ENCODE peak calls at places on chromosomes 6 and 20, in four cellular contexts. One of them, this sample, is unnamed.

GRCh38 chr20:44805991-44806729 is 4.2 kb downstream of the RIMS4 start:
- DNase-seq in NCI-H1092: peak
- DNase-seq in stimulated activated CD4-positive, alpha-beta T cell treated with anti-CD3 and anti-CD28 coated beads, Interleukin-1b, Interleukin-23, amount 100 ng/mL, for 24 hours: no peak
- DNase-seq in heart left ventricle: peak
- DNase-seq in this sample: no peak

GRCh38 chr6:84428300-84428907 is 201.0 kb upstream of the CEP162 start:
- DNase-seq in stimulated activated CD4-positive, alpha-beta T cell treated with anti-CD3 and anti-CD28 coated beads, Interleukin-1b, Interleukin-23, amount 100 ng/mL, for 24 hours: no peak
- DNase-seq in heart left ventricle: peak
- DNase-seq in NCI-H1092: peak
- DNase-seq in this sample: peak

GRCh38 chr20:58878399-58878798 is 25.9 kb downstream of the GNAS start:
- DNase-seq in NCI-H1092: no peak
- DNase-seq in stimulated activated CD4-positive, alpha-beta T cell treated with anti-CD3 and anti-CD28 coated beads, Interleukin-1b, Interleukin-23, amount 100 ng/mL, for 24 hours: no peak
- DNase-seq in heart left ventricle: no peak
- DNase-seq in this sample: no peak

GRCh38 chr6:52644246-52644645 is 26.7 kb upstream of the TMEM14A start:
- DNase-seq in NCI-H1092: no peak
- DNase-seq in stimulated activated CD4-positive, alpha-beta T cell treated with anti-CD3 and anti-CD28 coated beads, Interleukin-1b, Interleukin-23, amount 100 ng/mL, for 24 hours: no peak
- DNase-seq in heart left ventricle: no peak
- DNase-seq in this sample: no peak

GRCh38 chr6:63573899-63574553 is 1.7 kb downstream of the LOC128125822 start:
- DNase-seq in stimulated activated CD4-positive, alpha-beta T cell treated with anti-CD3 and anti-CD28 coated beads, Interleukin-1b, Interleukin-23, amount 100 ng/mL, for 24 hours: peak
- DNase-seq in heart left ventricle: no peak
- DNase-seq in NCI-H1092: no peak
- DNase-seq in this sample: peak

GRCh38 chr20:1291191-1291741 is 25.2 kb downstream of the SNPH start:
- DNase-seq in stimulated activated CD4-positive, alpha-beta T cell treated with anti-CD3 and anti-CD28 coated beads, Interleukin-1b, Interleukin-23, amount 100 ng/mL, for 24 hours: no peak
- DNase-seq in heart left ventricle: no peak
- DNase-seq in NCI-H1092: no peak
- DNase-seq in this sample: no peak

GRCh38 chr6:30533460-30534294 is 22.6 kb downstream of the GNL1 start:
- DNase-seq in NCI-H1092: no peak
- DNase-seq in stimulated activated CD4-positive, alpha-beta T cell treated with anti-CD3 and anti-CD28 coated beads, Interleukin-1b, Interleukin-23, amount 100 ng/mL, for 24 hours: no peak
- DNase-seq in heart left ventricle: no peak
- DNase-seq in this sample: no peak

GRCh38 chr20:38905375-38905774 is 20.8 kb upstream of the FAM83D start:
- DNase-seq in stimulated activated CD4-positive, alpha-beta T cell treated with anti-CD3 and anti-CD28 coated beads, Interleukin-1b, Interleukin-23, amount 100 ng/mL, for 24 hours: no peak
- DNase-seq in heart left ventricle: no peak
- DNase-seq in NCI-H1092: no peak
- DNase-seq in this sample: no peak

GRCh38 chr20:15069355-15069754 is 731.9 kb upstream of the FLRT3 start:
- DNase-seq in stimulated activated CD4-positive, alpha-beta T cell treated with anti-CD3 and anti-CD28 coated beads, Interleukin-1b, Interleukin-23, amount 100 ng/mL, for 24 hours: no peak
- DNase-seq in NCI-H1092: no peak
- DNase-seq in heart left ventricle: no peak
- DNase-seq in this sample: no peak

GRCh38 chr20:19888269-19888669 is 128.9 kb upstream of the NAA20 start:
- DNase-seq in stimulated activated CD4-positive, alpha-beta T cell treated with anti-CD3 and anti-CD28 coated beads, Interleukin-1b, Interleukin-23, amount 100 ng/mL, for 24 hours: no peak
- DNase-seq in heart left ventricle: peak
- DNase-seq in NCI-H1092: peak
- DNase-seq in this sample: peak

GRCh38 chr6:165659945-165660862 is 2.8 kb downstream of the PDE10A start:
- DNase-seq in stimulated activated CD4-positive, alpha-beta T cell treated with anti-CD3 and anti-CD28 coated beads, Interleukin-1b, Interleukin-23, amount 100 ng/mL, for 24 hours: no peak
- DNase-seq in NCI-H1092: peak
- DNase-seq in heart left ventricle: peak
- DNase-seq in this sample: no peak

GRCh38 chr6:133184798-133185380 is 56.3 kb upstream of the EYA4 start:
- DNase-seq in heart left ventricle: no peak
- DNase-seq in stimulated activated CD4-positive, alpha-beta T cell treated with anti-CD3 and anti-CD28 coated beads, Interleukin-1b, Interleukin-23, amount 100 ng/mL, for 24 hours: no peak
- DNase-seq in NCI-H1092: no peak
- DNase-seq in this sample: no peak

GRCh38 chr6:105178110-105178509 is 1.7 kb downstream of the POPDC3 start:
- DNase-seq in heart left ventricle: no peak
- DNase-seq in stimulated activated CD4-positive, alpha-beta T cell treated with anti-CD3 and anti-CD28 coated beads, Interleukin-1b, Interleukin-23, amount 100 ng/mL, for 24 hours: no peak
- DNase-seq in NCI-H1092: no peak
- DNase-seq in this sample: no peak

GRCh38 chr6:107712523-107713213 is 111.4 kb downstream of the SCML4 start:
- DNase-seq in heart left ventricle: no peak
- DNase-seq in NCI-H1092: no peak
- DNase-seq in stimulated activated CD4-positive, alpha-beta T cell treated with anti-CD3 and anti-CD28 coated beads, Interleukin-1b, Interleukin-23, amount 100 ng/mL, for 24 hours: no peak
- DNase-seq in this sample: no peak

GRCh38 chr6:117687006-117687405 is 11.7 kb downstream of the NUS1 start:
- DNase-seq in NCI-H1092: no peak
- DNase-seq in stimulated activated CD4-positive, alpha-beta T cell treated with anti-CD3 and anti-CD28 coated beads, Interleukin-1b, Interleukin-23, amount 100 ng/mL, for 24 hours: no peak
- DNase-seq in heart left ventricle: no peak
- DNase-seq in this sample: no peak

GRCh38 chr20:36214684-36215256 is 21.5 kb upstream of the AAR2 start:
- DNase-seq in stimulated activated CD4-positive, alpha-beta T cell treated with anti-CD3 and anti-CD28 coated beads, Interleukin-1b, Interleukin-23, amount 100 ng/mL, for 24 hours: no peak
- DNase-seq in heart left ventricle: no peak
- DNase-seq in NCI-H1092: no peak
- DNase-seq in this sample: peak

GRCh38 chr6:74826318-74826717 is 379.5 kb downstream of the COL12A1 start:
- DNase-seq in stimulated activated CD4-positive, alpha-beta T cell treated with anti-CD3 and anti-CD28 coated beads, Interleukin-1b, Interleukin-23, amount 100 ng/mL, for 24 hours: no peak
- DNase-seq in NCI-H1092: no peak
- DNase-seq in heart left ventricle: no peak
- DNase-seq in this sample: no peak

GRCh38 chr6:158654498-158654897 is 4.6 kb downstream of the SYTL3 start:
- DNase-seq in NCI-H1092: peak
- DNase-seq in stimulated activated CD4-positive, alpha-beta T cell treated with anti-CD3 and anti-CD28 coated beads, Interleukin-1b, Interleukin-23, amount 100 ng/mL, for 24 hours: no peak
- DNase-seq in heart left ventricle: peak
- DNase-seq in this sample: peak

GRCh38 chr20:3248167-3248992 is 9.4 kb upstream of the SLC4A11 start:
- DNase-seq in NCI-H1092: peak
- DNase-seq in stimulated activated CD4-positive, alpha-beta T cell treated with anti-CD3 and anti-CD28 coated beads, Interleukin-1b, Interleukin-23, amount 100 ng/mL, for 24 hours: no peak
- DNase-seq in heart left ventricle: peak
- DNase-seq in this sample: no peak

GRCh38 chr6:169950558-169950957 is 199.1 kb downstream of the ERMARD start:
- DNase-seq in NCI-H1092: peak
- DNase-seq in stimulated activated CD4-positive, alpha-beta T cell treated with anti-CD3 and anti-CD28 coated beads, Interleukin-1b, Interleukin-23, amount 100 ng/mL, for 24 hours: no peak
- DNase-seq in heart left ventricle: no peak
- DNase-seq in this sample: peak

GRCh38 chr20:44600301-44600700 is 17.9 kb downstream of the PKIG start:
- DNase-seq in stimulated activated CD4-positive, alpha-beta T cell treated with anti-CD3 and anti-CD28 coated beads, Interleukin-1b, Interleukin-23, amount 100 ng/mL, for 24 hours: no peak
- DNase-seq in heart left ventricle: no peak
- DNase-seq in NCI-H1092: no peak
- DNase-seq in this sample: no peak

GRCh38 chr20:21315138-21315537 is 12.0 kb downstream of the XRN2 start:
- DNase-seq in NCI-H1092: no peak
- DNase-seq in heart left ventricle: no peak
- DNase-seq in stimulated activated CD4-positive, alpha-beta T cell treated with anti-CD3 and anti-CD28 coated beads, Interleukin-1b, Interleukin-23, amount 100 ng/mL, for 24 hours: no peak
- DNase-seq in this sample: no peak

GRCh38 chr20:25022680-25023079 is 30.1 kb upstream of the APMAP start:
- DNase-seq in stimulated activated CD4-positive, alpha-beta T cell treated with anti-CD3 and anti-CD28 coated beads, Interleukin-1b, Interleukin-23, amount 100 ng/mL, for 24 hours: no peak
- DNase-seq in NCI-H1092: no peak
- DNase-seq in heart left ventricle: peak
- DNase-seq in this sample: no peak

GRCh38 chr6:2713473-2714358 is 37.0 kb downstream of the MYLK4 start:
- DNase-seq in stimulated activated CD4-positive, alpha-beta T cell treated with anti-CD3 and anti-CD28 coated beads, Interleukin-1b, Interleukin-23, amount 100 ng/mL, for 24 hours: no peak
- DNase-seq in NCI-H1092: no peak
- DNase-seq in heart left ventricle: no peak
- DNase-seq in this sample: no peak

GRCh38 chr6:78701407-78701806 is 165.9 kb upstream of the IRAK1BP1 start:
- DNase-seq in NCI-H1092: no peak
- DNase-seq in heart left ventricle: no peak
- DNase-seq in stimulated activated CD4-positive, alpha-beta T cell treated with anti-CD3 and anti-CD28 coated beads, Interleukin-1b, Interleukin-23, amount 100 ng/mL, for 24 hours: no peak
- DNase-seq in this sample: no peak

GRCh38 chr6:80163754-80164187 is 57.3 kb downstream of the BCKDHB start:
- DNase-seq in stimulated activated CD4-positive, alpha-beta T cell treated with anti-CD3 and anti-CD28 coated beads, Interleukin-1b, Interleukin-23, amount 100 ng/mL, for 24 hours: no peak
- DNase-seq in heart left ventricle: no peak
- DNase-seq in NCI-H1092: no peak
- DNase-seq in this sample: no peak